ENCODE peak calls at places on chromosomes 5 and 9, in nine cellular contexts. O is CD4-positive, alpha-beta memory T cell; G is epithelial cell of esophagus; U is psoas muscle; B is upper lobe of right lung; L is Panc1; F is endodermal cell; Y is breast epithelium; N is right cardiac atrium. P is an unnamed sample.

GRCh38 chr5:54867310-54867944 is 118.0 kb downstream of the ESM1 start:
- DNase-seq in G (peak), U (no peak), N (no peak), O (peak), B (no peak), Y (no peak), F (no peak), L (peak), P (no peak)

GRCh38 chr9:33135086-33135958 is 31.8 kb downstream of the B4GALT1 start:
- DNase-seq in F (no peak), Y (no peak), N (no peak), U (peak), B (no peak), G (no peak), O (no peak), L (no peak), P (no peak)

GRCh38 chr5:88606626-88607025 is 276.4 kb downstream of the MEF2C start:
- DNase-seq in N (no peak), O (no peak), Y (no peak), G (no peak), U (no peak), L (no peak), F (no peak), B (no peak), P (no peak)

GRCh38 chr9:99181621-99182020 is 40.1 kb downstream of the ALG2 start:
- DNase-seq in O (no peak), U (no peak), G (no peak), Y (no peak), L (no peak), N (no peak), F (no peak), B (no peak), P (no peak)

GRCh38 chr9:98383758-98384157 is 128.3 kb upstream of the TBC1D2 start:
- DNase-seq in L (no peak), N (no peak), B (no peak), F (peak), Y (no peak), U (no peak), O (no peak), G (no peak), P (no peak)

GRCh38 chr5:19855031-19855430 is 133.0 kb downstream of the CDH18 start:
- DNase-seq in U (no peak), F (no peak), N (no peak), Y (no peak), G (peak), O (no peak), B (no peak), L (no peak), P (no peak)

GRCh38 chr9:106025449-106025848 is 331.1 kb downstream of the TMEM38B start:
- DNase-seq in B (no peak), F (peak), L (no peak), G (peak), N (no peak), O (no peak), Y (no peak), U (peak), P (peak)

GRCh38 chr9:71485306-71485705 is 283.0 kb downstream of the CEMIP2 start:
- DNase-seq in F (no peak), U (no peak), G (no peak), B (no peak), Y (no peak), N (no peak), L (no peak), O (no peak), P (no peak)

GRCh38 chr5:141476132-141476909 is 555 bp downstream of the PCDHGC3 start:
- DNase-seq in U (peak), L (peak), O (no peak), N (peak), F (peak), B (peak), Y (no peak), G (peak), P (peak)

GRCh38 chr5:82599692-82600091 is 321.5 kb upstream of the RPS23 start:
- DNase-seq in O (no peak), G (no peak), L (no peak), F (no peak), Y (no peak), B (no peak), N (no peak), U (no peak), P (no peak)

GRCh38 chr5:172479034-172479783 is 24.9 kb upstream of the SH3PXD2B start:
- DNase-seq in O (peak), Y (peak), L (peak), B (peak), N (peak), G (peak), F (peak), U (peak), P (peak)

GRCh38 chr9:84966876-84967830 is 297.6 kb downstream of the NTRK2 start:
- DNase-seq in L (no peak), G (peak), Y (no peak), O (no peak), F (peak), B (no peak), U (no peak), N (no peak), P (no peak)

GRCh38 chr9:112725961-112726360 is 8.0 kb upstream of the INIP start:
- DNase-seq in B (no peak), O (no peak), Y (no peak), F (no peak), U (no peak), L (no peak), N (no peak), G (no peak), P (no peak)

GRCh38 chr9:106799146-106799545 is 63.8 kb upstream of the ZNF462 start:
- DNase-seq in N (no peak), G (peak), L (peak), Y (no peak), U (no peak), O (no peak), B (no peak), F (no peak), P (no peak)

GRCh38 chr9:79977510-79978197 is 405.9 kb downstream of the TLE4 start:
- DNase-seq in F (no peak), B (no peak), O (no peak), N (no peak), L (no peak), G (no peak), Y (no peak), U (no peak), P (no peak)

GRCh38 chr5:1806199-1806598 is 5.0 kb downstream of the NDUFS6 start:
- DNase-seq in U (no peak), L (no peak), F (no peak), N (no peak), Y (no peak), O (no peak), G (no peak), B (no peak), P (no peak)

GRCh38 chr5:141001854-141002666 is 35.8 kb downstream of the PCDHAC2 start:
- DNase-seq in Y (no peak), F (peak), U (no peak), B (peak), L (no peak), N (peak), G (no peak), O (no peak), P (no peak)

GRCh38 chr9:105206821-105207699 is 37.4 kb upstream of the SLC44A1 start:
- DNase-seq in Y (no peak), G (peak), U (no peak), B (no peak), N (no peak), L (no peak), F (no peak), O (no peak), P (no peak)

GRCh38 chr9:133355881-133356357 is 368 bp downstream of the SURF1 start:
- DNase-seq in U (no peak), O (no peak), N (no peak), B (no peak), L (no peak), Y (no peak), G (peak), F (no peak), P (no peak)

GRCh38 chr5:151745071-151745705 is 13.2 kb downstream of the ATOX1 start:
- DNase-seq in F (no peak), L (no peak), O (peak), N (peak), U (no peak), G (peak), Y (no peak), B (no peak), P (peak)

GRCh38 chr5:176812269-176813259 is 2.2 kb downstream of the UNC5A start:
- DNase-seq in O (no peak), L (no peak), Y (no peak), G (no peak), N (peak), U (no peak), F (peak), B (no peak), P (no peak)

GRCh38 chr9:107983191-107983603 is 493.6 kb upstream of the KLF4 start:
- DNase-seq in L (no peak), F (no peak), N (no peak), U (no peak), Y (no peak), O (no peak), G (peak), B (no peak), P (no peak)

GRCh38 chr5:88646866-88647265 is 236.1 kb downstream of the MEF2C start:
- DNase-seq in G (no peak), U (no peak), Y (no peak), O (no peak), L (no peak), B (no peak), F (no peak), N (no peak), P (no peak)

GRCh38 chr5:107402881-107403280 is 267.9 kb downstream of the EFNA5 start:
- DNase-seq in L (no peak), F (no peak), B (no peak), U (no peak), Y (no peak), N (no peak), O (no peak), G (no peak), P (no peak)

GRCh38 chr9:22105005-22105722 is 96.1 kb upstream of the CDKN2B start:
- DNase-seq in Y (no peak), L (no peak), O (no peak), G (no peak), B (no peak), U (no peak), F (no peak), N (no peak), P (no peak)

GRCh38 chr9:134601764-134602163 is 39.8 kb upstream of the COL5A1 start:
- DNase-seq in N (no peak), G (no peak), B (no peak), O (no peak), U (no peak), Y (no peak), L (no peak), F (no peak), P (no peak)

GRCh38 chr9:5375091-5375490 is 35.4 kb upstream of the RLN1 start:
- DNase-seq in Y (no peak), G (no peak), F (no peak), O (no peak), U (no peak), N (no peak), L (no peak), B (no peak), P (no peak)

GRCh38 chr9:82513242-82513750 is 524.7 kb downstream of the SPATA31D1 start:
- DNase-seq in Y (no peak), L (no peak), O (no peak), N (no peak), U (no peak), F (no peak), B (no peak), G (no peak), P (no peak)

GRCh38 chr9:129111762-129112151 is 542 bp downstream of the PTPA start:
- DNase-seq in B (peak), Y (no peak), G (peak), O (no peak), U (peak), F (peak), L (no peak), N (no peak), P (no peak)

GRCh38 chr5:1394881-1395860 is 50.1 kb downstream of the SLC6A3 start:
- DNase-seq in N (peak), O (no peak), F (no peak), L (no peak), G (no peak), B (no peak), Y (no peak), U (peak), P (peak)

GRCh38 chr5:160240350-160240749 is 11.0 kb downstream of the FABP6 start:
- DNase-seq in O (no peak), G (no peak), L (no peak), U (no peak), F (no peak), N (no peak), Y (no peak), B (no peak), P (no peak)

GRCh38 chr9:33686942-33687341 is 108.4 kb upstream of the PRSS3 start:
- DNase-seq in N (no peak), O (no peak), F (no peak), U (no peak), L (no peak), Y (no peak), B (no peak), G (no peak), P (no peak)

GRCh38 chr5:179793470-179794139 is at the start of gene LTC4S:
- DNase-seq in B (peak), L (no peak), F (no peak), O (peak), G (no peak), N (peak), Y (peak), U (peak), P (peak)
- H3K4me3 ChIP-seq in B (peak), L (no peak), F (no peak), O (no peak), G (no peak), N (peak), Y (peak), U (peak), P (peak)

GRCh38 chr9:29969408-29969807 is 2396.1 kb upstream of the C9orf72 start:
- DNase-seq in B (no peak), Y (no peak), G (no peak), L (no peak), F (no peak), U (no peak), N (no peak), O (no peak), P (no peak)

GRCh38 chr9:29966247-29966646 is 2393.0 kb upstream of the C9orf72 start:
- DNase-seq in Y (no peak), O (no peak), N (no peak), G (peak), F (no peak), U (no peak), L (no peak), B (no peak), P (no peak)

GRCh38 chr9:29969856-29970647 is 2396.8 kb upstream of the C9orf72 start:
- DNase-seq in L (no peak), O (no peak), F (no peak), B (no peak), G (no peak), U (no peak), Y (no peak), N (peak), P (no peak)

GRCh38 chr9:29968831-29969230 is 2395.6 kb upstream of the C9orf72 start:
- DNase-seq in G (no peak), O (no peak), L (no peak), F (no peak), B (no peak), N (no peak), Y (no peak), U (no peak), P (no peak)

GRCh38 chr9:29965834-29966233 is 2392.6 kb upstream of the C9orf72 start:
- DNase-seq in L (no peak), B (no peak), O (no peak), Y (no peak), F (no peak), U (no peak), G (no peak), N (no peak), P (no peak)
- H3K4me3 ChIP-seq in L (no peak), B (no peak), O (no peak), Y (no peak), F (no peak), U (no peak), G (no peak), N (no peak), P (no peak)

GRCh38 chr5:40687316-40687715 is 7.6 kb downstream of the PTGER4 start:
- DNase-seq in N (no peak), F (no peak), G (peak), Y (no peak), O (no peak), B (no peak), L (no peak), U (no peak), P (no peak)

GRCh38 chr5:40682431-40683017 is 2.8 kb downstream of the PTGER4 start:
- DNase-seq in L (no peak), N (no peak), G (peak), U (no peak), B (no peak), F (no peak), O (no peak), Y (no peak), P (no peak)

GRCh38 chr5:40683351-40683750 is 3.6 kb downstream of the PTGER4 start:
- DNase-seq in F (no peak), L (no peak), B (no peak), N (no peak), Y (no peak), U (no peak), G (no peak), O (no peak), P (no peak)

GRCh38 chr5:40685952-40686351 is 6.2 kb downstream of the PTGER4 start:
- DNase-seq in L (no peak), Y (no peak), N (no peak), F (no peak), G (no peak), O (no peak), U (no peak), B (no peak), P (no peak)

GRCh38 chr5:40685191-40685590 is 5.5 kb downstream of the PTGER4 start:
- DNase-seq in B (no peak), O (no peak), G (no peak), L (no peak), Y (no peak), F (no peak), U (no peak), N (no peak), P (no peak)
- H3K4me3 ChIP-seq in B (peak), O (no peak), G (no peak), L (peak), Y (no peak), F (no peak), U (peak), N (no peak), P (peak)

GRCh38 chr5:111704452-111705085 is 52.4 kb downstream of the NREP start:
- DNase-seq in L (no peak), G (no peak), F (no peak), U (no peak), Y (no peak), N (no peak), O (no peak), B (no peak), P (no peak)
- H3K4me3 ChIP-seq in L (no peak), G (no peak), F (no peak), U (no peak), Y (no peak), N (no peak), O (no peak), B (no peak), P (no peak)

GRCh38 chr9:70421020-70421271 is 6.5 kb upstream of the KLF9 start:
- DNase-seq in N (no peak), L (no peak), G (no peak), O (no peak), B (no peak), Y (no peak), F (no peak), U (no peak), P (no peak)
- H3K4me3 ChIP-seq in N (no peak), L (peak), G (peak), O (no peak), B (peak), Y (peak), F (peak), U (peak), P (peak)

GRCh38 chr9:130183133-130183762 is 11.0 kb downstream of the NCS1 start:
- DNase-seq in Y (no peak), L (no peak), B (no peak), G (no peak), N (peak), U (no peak), O (no peak), F (peak), P (no peak)

GRCh38 chr9:130182090-130182909 is 10.1 kb downstream of the NCS1 start:
- DNase-seq in U (no peak), G (no peak), L (no peak), B (no peak), F (no peak), N (peak), Y (no peak), O (no peak), P (no peak)

GRCh38 chr9:130180516-130180915 is 8.3 kb downstream of the NCS1 start:
- DNase-seq in L (no peak), B (no peak), Y (no peak), U (no peak), G (no peak), O (no peak), F (no peak), N (peak), P (no peak)

GRCh38 chr9:130179508-130179907 is 7.3 kb downstream of the NCS1 start:
- DNase-seq in U (no peak), O (no peak), N (no peak), L (no peak), B (no peak), G (no peak), Y (no peak), F (no peak), P (no peak)

GRCh38 chr9:130181645-130182044 is 9.4 kb downstream of the NCS1 start:
- DNase-seq in N (peak), F (no peak), G (no peak), U (no peak), L (no peak), O (no peak), B (no peak), Y (no peak), P (no peak)
- H3K4me3 ChIP-seq in N (no peak), F (no peak), G (no peak), U (no peak), L (no peak), O (no peak), B (no peak), Y (no peak), P (no peak)

DNA sequence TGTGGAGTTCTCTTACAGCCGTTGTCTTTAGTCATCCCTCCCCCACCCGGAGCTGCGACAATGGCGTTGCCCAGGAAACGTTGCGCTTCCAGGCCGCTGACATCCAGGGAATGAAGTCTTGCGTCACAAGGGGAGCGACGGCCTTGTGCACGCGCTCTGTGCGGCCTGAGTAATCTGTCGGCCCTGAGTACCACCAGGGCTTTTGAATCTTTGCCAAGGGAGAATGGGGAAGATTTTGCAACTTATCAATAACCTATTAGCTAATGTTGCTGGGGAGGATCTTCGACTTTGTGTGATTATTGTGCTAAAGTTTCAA is at the start of gene SOX30:
- DNase-seq in B (no peak), F (no peak), G (no peak), U (no peak), Y (no peak), L (no peak), O (no peak), N (no peak), P (no peak)
- H3K4me3 ChIP-seq in B (peak), F (no peak), G (peak), U (peak), Y (peak), L (no peak), O (no peak), N (peak), P (peak)

P was measured in left ventricle myocardium inferior.